ENCODE peak calls at places on chromosomes 5 and 9, in six cellular contexts. One of them, this sample, is unnamed.

GRCh38 chr9:129776938-129777768 is 24.3 kb upstream of the PTGES start:
- DNase-seq in AG20443: peak; percentile 97
- DNase-seq in kidney tubule cell: peak; percentile 97
- DNase-seq in astrocyte of the hippocampus: peak; percentile 99
- DNase-seq in EL: peak; percentile 100
- DNase-seq in adrenal gland: peak; percentile 98
- DNase-seq in this sample: peak; percentile 97

GRCh38 chr5:122751293-122751753 is 23.6 kb upstream of the SNX2 start:
- DNase-seq in AG20443: no peak
- DNase-seq in kidney tubule cell: peak; percentile 65
- DNase-seq in astrocyte of the hippocampus: peak; percentile 22
- DNase-seq in EL: peak; percentile 54
- DNase-seq in adrenal gland: no peak
- DNase-seq in this sample: peak; percentile 82

GRCh38 chr5:160926428-160926827 is 74.4 kb upstream of the ATP10B start:
- DNase-seq in AG20443: no peak
- DNase-seq in kidney tubule cell: peak; percentile 67
- DNase-seq in astrocyte of the hippocampus: peak; percentile 84
- DNase-seq in EL: no peak
- DNase-seq in adrenal gland: no peak
- DNase-seq in this sample: peak; percentile 92

GRCh38 chr9:94156549-94157407 is 72.5 kb downstream of the PTPDC1 start:
- DNase-seq in AG20443: peak; percentile 46
- DNase-seq in kidney tubule cell: peak; percentile 85
- DNase-seq in astrocyte of the hippocampus: peak; percentile 91
- DNase-seq in EL: no peak
- DNase-seq in adrenal gland: peak; percentile 70
- DNase-seq in this sample: peak; percentile 87

GRCh38 chr5:171102877-171103610 is 206.0 kb upstream of the TLX3 start:
- DNase-seq in AG20443: no peak
- DNase-seq in kidney tubule cell: no peak
- DNase-seq in astrocyte of the hippocampus: no peak
- DNase-seq in EL: no peak
- DNase-seq in adrenal gland: no peak
- DNase-seq in this sample: no peak

GRCh38 chr9:124291801-124292396 is 34.1 kb downstream of the NEK6 start:
- DNase-seq in AG20443: no peak
- DNase-seq in kidney tubule cell: no peak
- DNase-seq in astrocyte of the hippocampus: no peak
- DNase-seq in EL: no peak
- DNase-seq in adrenal gland: no peak
- DNase-seq in this sample: no peak

GRCh38 chr9:120410925-120411501 is 169.0 kb downstream of the CDK5RAP2 start:
- DNase-seq in AG20443: peak; percentile 48
- DNase-seq in kidney tubule cell: no peak
- DNase-seq in astrocyte of the hippocampus: peak; percentile 73
- DNase-seq in EL: no peak
- DNase-seq in adrenal gland: no peak
- DNase-seq in this sample: no peak

GRCh38 chr9:88990721-88991065 is 575 bp upstream of the S1PR3 start:
- DNase-seq in AG20443: no peak
- DNase-seq in kidney tubule cell: no peak
- DNase-seq in astrocyte of the hippocampus: peak; percentile 32
- DNase-seq in EL: no peak
- DNase-seq in adrenal gland: no peak
- DNase-seq in this sample: no peak

GRCh38 chr5:52884453-52884852 is 96.7 kb downstream of the ITGA1 start:
- DNase-seq in AG20443: no peak
- DNase-seq in kidney tubule cell: no peak
- DNase-seq in astrocyte of the hippocampus: no peak
- DNase-seq in EL: no peak
- DNase-seq in adrenal gland: no peak
- DNase-seq in this sample: no peak

GRCh38 chr9:9275656-9276055 is 1337.1 kb downstream of the PTPRD start:
- DNase-seq in AG20443: no peak
- DNase-seq in kidney tubule cell: no peak
- DNase-seq in astrocyte of the hippocampus: peak; percentile 4
- DNase-seq in EL: no peak
- DNase-seq in adrenal gland: no peak
- DNase-seq in this sample: no peak

GRCh38 chr9:123000371-123001068 is 32.9 kb upstream of the GPR21 start:
- DNase-seq in AG20443: no peak
- DNase-seq in kidney tubule cell: no peak
- DNase-seq in astrocyte of the hippocampus: no peak
- DNase-seq in EL: peak; percentile 8
- DNase-seq in adrenal gland: no peak
- DNase-seq in this sample: no peak

GRCh38 chr9:128568470-128569083 is 16.2 kb downstream of the SPTAN1 start:
- DNase-seq in AG20443: no peak
- DNase-seq in kidney tubule cell: no peak
- DNase-seq in astrocyte of the hippocampus: peak; percentile 19
- DNase-seq in EL: no peak
- DNase-seq in adrenal gland: no peak
- DNase-seq in this sample: no peak

GRCh38 chr5:67997148-67997547 is 218.4 kb upstream of the PIK3R1 start:
- DNase-seq in AG20443: no peak
- DNase-seq in kidney tubule cell: no peak
- DNase-seq in astrocyte of the hippocampus: no peak
- DNase-seq in EL: no peak
- DNase-seq in adrenal gland: no peak
- DNase-seq in this sample: no peak

GRCh38 chr9:14652729-14653377 is 40.4 kb downstream of the ZDHHC21 start:
- DNase-seq in AG20443: peak; percentile 14
- DNase-seq in kidney tubule cell: peak; percentile 53
- DNase-seq in astrocyte of the hippocampus: peak; percentile 15
- DNase-seq in EL: peak; percentile 22
- DNase-seq in adrenal gland: no peak
- DNase-seq in this sample: peak; percentile 42

GRCh38 chr5:51376504-51376903 is 6.7 kb upstream of the ISL1 start:
- DNase-seq in AG20443: no peak
- DNase-seq in kidney tubule cell: no peak
- DNase-seq in astrocyte of the hippocampus: no peak
- DNase-seq in EL: no peak
- DNase-seq in adrenal gland: no peak
- DNase-seq in this sample: no peak

GRCh38 chr5:78506296-78507049 is 142.1 kb downstream of the LHFPL2 start:
- DNase-seq in AG20443: peak; percentile 55
- DNase-seq in kidney tubule cell: no peak
- DNase-seq in astrocyte of the hippocampus: peak; percentile 29
- DNase-seq in EL: peak; percentile 31
- DNase-seq in adrenal gland: no peak
- DNase-seq in this sample: no peak

GRCh38 chr5:111772456-111772855 is 15.5 kb upstream of the NREP start:
- DNase-seq in AG20443: peak; percentile 20
- DNase-seq in kidney tubule cell: peak; percentile 21
- DNase-seq in astrocyte of the hippocampus: no peak
- DNase-seq in EL: no peak
- DNase-seq in adrenal gland: no peak
- DNase-seq in this sample: no peak

GRCh38 chr5:138817241-138817640 is 57.9 kb downstream of the LRRTM2 start:
- DNase-seq in AG20443: no peak
- DNase-seq in kidney tubule cell: no peak
- DNase-seq in astrocyte of the hippocampus: no peak
- DNase-seq in EL: no peak
- DNase-seq in adrenal gland: no peak
- DNase-seq in this sample: no peak

GRCh38 chr5:10288600-10289213 is 19.0 kb downstream of the CMBL start:
- DNase-seq in AG20443: no peak
- DNase-seq in kidney tubule cell: peak; percentile 95
- DNase-seq in astrocyte of the hippocampus: peak; percentile 44
- DNase-seq in EL: no peak
- DNase-seq in adrenal gland: peak; percentile 81
- DNase-seq in this sample: peak; percentile 97

GRCh38 chr9:134597957-134598883 is 43.4 kb upstream of the COL5A1 start:
- DNase-seq in AG20443: no peak
- DNase-seq in kidney tubule cell: no peak
- DNase-seq in astrocyte of the hippocampus: peak; percentile 41
- DNase-seq in EL: no peak
- DNase-seq in adrenal gland: no peak
- DNase-seq in this sample: no peak

GRCh38 chr5:378301-378891 is 56.9 kb downstream of the AHRR start:
- DNase-seq in AG20443: no peak
- DNase-seq in kidney tubule cell: no peak
- DNase-seq in astrocyte of the hippocampus: peak; percentile 62
- DNase-seq in EL: peak; percentile 71
- DNase-seq in adrenal gland: no peak
- DNase-seq in this sample: no peak

GRCh38 chr5:174221454-174221853 is 175.9 kb downstream of the NSG2 start:
- DNase-seq in AG20443: no peak
- DNase-seq in kidney tubule cell: no peak
- DNase-seq in astrocyte of the hippocampus: no peak
- DNase-seq in EL: no peak
- DNase-seq in adrenal gland: no peak
- DNase-seq in this sample: no peak

GRCh38 chr9:81490605-81491331 is 198.6 kb downstream of the TLE1 start:
- DNase-seq in AG20443: peak; percentile 30
- DNase-seq in kidney tubule cell: peak; percentile 86
- DNase-seq in astrocyte of the hippocampus: peak; percentile 92
- DNase-seq in EL: peak; percentile 73
- DNase-seq in adrenal gland: no peak
- DNase-seq in this sample: peak; percentile 90

GRCh38 chr5:125410501-125411162 is 664.2 kb upstream of the ZNF608 start:
- DNase-seq in AG20443: peak; percentile 35
- DNase-seq in kidney tubule cell: peak; percentile 97
- DNase-seq in astrocyte of the hippocampus: peak; percentile 74
- DNase-seq in EL: peak; percentile 82
- DNase-seq in adrenal gland: no peak
- DNase-seq in this sample: peak; percentile 96

GRCh38 chr5:34603378-34603777 is 52.8 kb upstream of the RAI14 start:
- DNase-seq in AG20443: no peak
- DNase-seq in kidney tubule cell: no peak
- DNase-seq in astrocyte of the hippocampus: no peak
- DNase-seq in EL: no peak
- DNase-seq in adrenal gland: no peak
- DNase-seq in this sample: no peak

GRCh38 chr5:169164481-169164925 is 136.4 kb downstream of the SLIT3 start:
- DNase-seq in AG20443: peak; percentile 71
- DNase-seq in kidney tubule cell: peak; percentile 47
- DNase-seq in astrocyte of the hippocampus: peak; percentile 91
- DNase-seq in EL: peak; percentile 88
- DNase-seq in adrenal gland: no peak
- DNase-seq in this sample: peak; percentile 78

GRCh38 chr9:136994180-136994884 is 2.0 kb downstream of the CLIC3 start:
- DNase-seq in AG20443: no peak
- DNase-seq in kidney tubule cell: no peak
- DNase-seq in astrocyte of the hippocampus: no peak
- DNase-seq in EL: no peak
- DNase-seq in adrenal gland: no peak
- DNase-seq in this sample: no peak

GRCh38 chr9:132957805-132958204 is 13.4 kb upstream of the TSC1 start:
- DNase-seq in AG20443: no peak
- DNase-seq in kidney tubule cell: no peak
- DNase-seq in astrocyte of the hippocampus: no peak
- DNase-seq in EL: no peak
- DNase-seq in adrenal gland: no peak
- DNase-seq in this sample: no peak

GRCh38 chr9:28503573-28503972 is 930.3 kb upstream of the C9orf72 start:
- DNase-seq in AG20443: no peak
- DNase-seq in kidney tubule cell: no peak
- DNase-seq in astrocyte of the hippocampus: peak; percentile 1
- DNase-seq in EL: no peak
- DNase-seq in adrenal gland: no peak
- DNase-seq in this sample: no peak

GRCh38 chr5:147307170-147307569 is 72.3 kb downstream of the STK32A start:
- DNase-seq in AG20443: no peak
- DNase-seq in kidney tubule cell: no peak
- DNase-seq in astrocyte of the hippocampus: no peak
- DNase-seq in EL: no peak
- DNase-seq in adrenal gland: peak; percentile 66
- DNase-seq in this sample: no peak

GRCh38 chr5:95773325-95774059 is 42.4 kb downstream of the RHOBTB3 start:
- DNase-seq in AG20443: no peak
- DNase-seq in kidney tubule cell: peak; percentile 48
- DNase-seq in astrocyte of the hippocampus: peak; percentile 90
- DNase-seq in EL: peak; percentile 76
- DNase-seq in adrenal gland: no peak
- DNase-seq in this sample: peak; percentile 75

GRCh38 chr9:96217358-96217755 is 84.6 kb downstream of the HSD17B3 start:
- DNase-seq in AG20443: no peak
- DNase-seq in kidney tubule cell: no peak
- DNase-seq in astrocyte of the hippocampus: no peak
- DNase-seq in EL: no peak
- DNase-seq in adrenal gland: peak; percentile 20
- DNase-seq in this sample: no peak

GRCh38 chr5:80712914-80713313 is 58.1 kb upstream of the DHFR start:
- DNase-seq in AG20443: no peak
- DNase-seq in kidney tubule cell: no peak
- DNase-seq in astrocyte of the hippocampus: no peak
- DNase-seq in EL: no peak
- DNase-seq in adrenal gland: no peak
- DNase-seq in this sample: no peak

GRCh38 chr9:23538060-23538387 is 288.0 kb downstream of the ELAVL2 start:
- DNase-seq in AG20443: no peak
- DNase-seq in kidney tubule cell: no peak
- DNase-seq in astrocyte of the hippocampus: peak; percentile 13
- DNase-seq in EL: no peak
- DNase-seq in adrenal gland: no peak
- DNase-seq in this sample: no peak